ENCODE peak calls at places on chromosomes 11 and 22, in seven cellular contexts. G is stimulated activated CD4-positive, alpha-beta T cell treated with anti-CD3 and anti-CD28 coated beads, Interleukin-2, amount 100 ng/mL, for 24 hours; Y is CD4-positive, CD25-positive, alpha-beta regulatory T cell; D is AG09319; N is DMS 273 treated with DMSO at 0.1 percent for 48 hours; L is lower leg skin; U is glutamatergic neuron. S is an unnamed sample.

GRCh38 chr11:62260261-62260953 is 9.6 kb upstream of the SCGB2A2 start:
- DNase-seq in U (no peak), N (no peak), D (no peak), G (no peak), L (no peak), Y (no peak), S (no peak)

GRCh38 chr11:88352139-88352538 is 14.6 kb upstream of the CTSC start:
- DNase-seq in G (no peak), Y (no peak), N (no peak), U (no peak), L (no peak), D (no peak), S (no peak)

GRCh38 chr11:5280582-5281102 is 10.9 kb upstream of the HBE1 start:
- DNase-seq in Y (peak; percentile 53), L (no peak), N (peak; percentile 16), U (peak; percentile 69), G (no peak), D (peak; percentile 95), S (no peak)

GRCh38 chr11:110928373-110928772 is 216.1 kb upstream of the ARHGAP20 start:
- DNase-seq in Y (no peak), L (no peak), N (no peak), U (no peak), D (no peak), G (no peak), S (no peak)

GRCh38 chr11:119416606-119417580 is 6.1 kb downstream of the THY1 start:
- DNase-seq in D (peak; percentile 30), L (no peak), Y (no peak), G (no peak), U (no peak), N (no peak), S (no peak)

GRCh38 chr11:34052608-34053160 is 1.2 kb downstream of the CAPRIN1 start:
- DNase-seq in U (peak; percentile 18), Y (peak; percentile 36), G (peak; percentile 54), N (no peak), D (no peak), L (no peak), S (peak; percentile 36)

GRCh38 chr11:62054484-62055121 is 69.2 kb upstream of the INCENP start:
- DNase-seq in G (no peak), D (peak; percentile 27), N (no peak), U (no peak), L (no peak), Y (peak; percentile 48), S (no peak)

GRCh38 chr11:12868315-12869073 is 140.6 kb upstream of the RASSF10 start:
- DNase-seq in U (no peak), D (no peak), G (no peak), L (no peak), N (no peak), Y (no peak), S (no peak)

GRCh38 chr22:19762315-19763140 is 1.9 kb downstream of the TBX1 start:
- DNase-seq in U (no peak), G (no peak), D (no peak), N (no peak), Y (no peak), L (no peak), S (no peak)

GRCh38 chr11:132042296-132042695 is 671.9 kb downstream of the NTM start:
- DNase-seq in Y (no peak), L (no peak), G (no peak), N (no peak), D (no peak), U (no peak), S (no peak)

GRCh38 chr11:133892126-133892525 is 46.8 kb upstream of the SPATA19 start:
- DNase-seq in D (no peak), Y (no peak), L (peak; percentile 36), N (no peak), G (no peak), U (no peak), S (no peak)

GRCh38 chr11:61885166-61885778 is 6.1 kb downstream of the FADS3 start:
- DNase-seq in G (no peak), L (no peak), Y (no peak), U (no peak), D (no peak), N (no peak), S (no peak)

GRCh38 chr11:25927391-25927790 is 404.5 kb upstream of the ANO3 start:
- DNase-seq in Y (no peak), N (no peak), D (no peak), U (no peak), G (no peak), L (no peak), S (no peak)

GRCh38 chr11:134763030-134763388 is 351.0 kb upstream of the B3GAT1 start:
- DNase-seq in N (no peak), D (no peak), L (no peak), G (no peak), Y (no peak), U (no peak), S (no peak)

GRCh38 chr11:68314886-68315580 is 2.6 kb downstream of the LRP5 start:
- DNase-seq in D (no peak), Y (no peak), U (no peak), L (no peak), N (no peak), G (no peak), S (no peak)

GRCh38 chr11:105177658-105178057 is 38.1 kb upstream of the CARD18 start:
- DNase-seq in Y (no peak), N (no peak), D (peak; percentile 75), G (no peak), U (no peak), L (no peak), S (no peak)

GRCh38 chr11:3154001-3154599 is 11.0 kb downstream of the OSBPL5 start:
- DNase-seq in L (no peak), D (no peak), Y (no peak), G (no peak), U (peak; percentile 15), N (no peak), S (no peak)

GRCh38 chr22:45285431-45286058 is 796 bp downstream of the UPK3A start:
- DNase-seq in D (no peak), L (no peak), Y (no peak), U (no peak), G (no peak), N (no peak), S (no peak)

GRCh38 chr11:7524831-7525230 is 11.0 kb downstream of the PPFIBP2 start:
- DNase-seq in Y (no peak), D (no peak), G (no peak), L (no peak), U (no peak), N (no peak), S (no peak)

GRCh38 chr11:17219016-17219415 is 11.2 kb upstream of the PIK3C2A start:
- DNase-seq in L (no peak), N (no peak), U (no peak), D (no peak), G (no peak), Y (no peak), S (no peak)